ENCODE peak calls at places on chromosomes 16 and 17, in seven cellular contexts. J, W, N, A, P, O and D are unnamed samples. For H3K79me1, the result is how much of the 10 kb centered on the place peaks cover.

GRCh38 chr17:27559996-27560481 is 70.9 kb upstream of the LGALS9 start:
- DNase-seq in J (no peak), W (no peak), N (no peak), A (peak), P (peak), O (no peak), D (no peak)

GRCh38 chr16:57704011-57704904 is 9.7 kb downstream of the DRC7 start:
- DNase-seq in J (no peak), W (no peak), N (no peak), A (no peak), P (no peak), O (no peak), D (no peak)

GRCh38 chr16:82033006-82033405 is 2.0 kb upstream of the HSD17B2 start:
- DNase-seq in J (no peak), W (no peak), N (no peak), A (no peak), P (no peak), O (no peak), D (no peak)

GRCh38 chr17:16934836-16935235 is 37.1 kb downstream of the TNFRSF13B start:
- DNase-seq in J (no peak), W (no peak), N (no peak), A (no peak), P (no peak), O (no peak), D (peak)

GRCh38 chr17:45311406-45311761 is 5.4 kb downstream of the MAP3K14 start:
- DNase-seq in J (no peak), W (no peak), N (no peak), A (no peak), P (no peak), O (no peak), D (no peak)

GRCh38 chr17:31588034-31588433 is 196.6 kb downstream of the RAB11FIP4 start:
- DNase-seq in J (no peak), W (no peak), N (no peak), A (no peak), P (no peak), O (no peak), D (no peak)

GRCh38 chr17:15963670-15964110 is 18.8 kb downstream of the ADORA2B start:
- DNase-seq in J (no peak), W (no peak), N (no peak), A (peak), P (no peak), O (peak), D (no peak)

GRCh38 chr16:86012221-86012620 is 113.3 kb downstream of the IRF8 start:
- DNase-seq in J (no peak), W (no peak), N (no peak), A (no peak), P (no peak), O (no peak), D (no peak)

GRCh38 chr17:2102931-2103398 is 48.1 kb downstream of the HIC1 start:
- DNase-seq in J (no peak), W (no peak), N (no peak), A (peak), P (peak), O (no peak), D (no peak)

GRCh38 chr17:30824002-30824355 is 513 bp downstream of the CRLF3 start:
- DNase-seq in J (peak), W (no peak), N (no peak), A (no peak), P (no peak), O (no peak), D (no peak)

GRCh38 chr16:27480761-27481160 is 69.0 kb downstream of the GTF3C1 start:
- DNase-seq in J (no peak), W (no peak), N (no peak), A (no peak), P (no peak), O (no peak), D (no peak)

GRCh38 chr17:882827-883585 is 96.6 kb downstream of the NXN start:
- DNase-seq in J (peak), W (peak), N (no peak), A (peak), P (peak), O (no peak), D (peak)

GRCh38 chr17:78125976-78126894 is 2.3 kb downstream of the TMC6 start:
- DNase-seq in J (no peak), W (no peak), N (no peak), A (no peak), P (no peak), O (no peak), D (no peak)

GRCh38 chr16:66476328-66477027 is 49.4 kb downstream of the BEAN1 start:
- DNase-seq in J (peak), W (no peak), N (no peak), A (no peak), P (peak), O (peak), D (peak)

GRCh38 chr16:28935333-28935732 is 3.6 kb downstream of the CD19 start:
- DNase-seq in J (no peak), W (no peak), N (no peak), A (no peak), P (no peak), O (no peak), D (no peak)

GRCh38 chr16:3007059-3007956 is 5.4 kb upstream of the CLDN9 start:
- DNase-seq in J (peak), W (no peak), N (no peak), A (no peak), P (no peak), O (no peak), D (peak)

GRCh38 chr17:80498242-80498919 is 22.0 kb upstream of the NPTX1 start:
- DNase-seq in J (no peak), W (peak), N (no peak), A (peak), P (no peak), O (no peak), D (peak)

GRCh38 chr16:66900721-66901441 is 17.8 kb downstream of the CDH16 start:
- DNase-seq in J (no peak), W (no peak), N (no peak), A (no peak), P (no peak), O (no peak), D (no peak)

GRCh38 chr17:68141050-68141449 is 105.5 kb downstream of the KPNA2 start:
- DNase-seq in J (no peak), W (no peak), N (no peak), A (peak), P (no peak), O (no peak), D (no peak)

GRCh38 chr17:18227635-18228034 is 2.2 kb downstream of the LLGL1 start:
- DNase-seq in J (no peak), W (no peak), N (no peak), A (no peak), P (no peak), O (no peak), D (no peak)

GRCh38 chr17:19618015-19618414 is 30.5 kb upstream of the ALDH3A2 start:
- DNase-seq in J (no peak), W (no peak), N (no peak), A (no peak), P (no peak), O (no peak), D (no peak)

GRCh38 chr17:72430611-72431432 is 310.0 kb downstream of the SOX9 start:
- DNase-seq in J (peak), W (no peak), N (no peak), A (no peak), P (no peak), O (no peak), D (peak)

GRCh38 chr17:933168-934083 is 46.1 kb downstream of the NXN start:
- DNase-seq in J (peak), W (no peak), N (no peak), A (peak), P (peak), O (peak), D (peak)

GRCh38 chr16:84832488-84833141 is 12.8 kb downstream of the CRISPLD2 start:
- DNase-seq in J (no peak), W (no peak), N (no peak), A (peak), P (peak), O (no peak), D (no peak)

GRCh38 chr16:77499373-77500285 is 64.8 kb upstream of the ADAMTS18 start:
- DNase-seq in J (no peak), W (no peak), N (no peak), A (no peak), P (peak), O (no peak), D (no peak)

GRCh38 chr16:72188512-72188911 is 16.6 kb upstream of the PMFBP1 start:
- DNase-seq in J (no peak), W (no peak), N (no peak), A (no peak), P (no peak), O (no peak), D (no peak)

GRCh38 chr17:63573634-63574033 is 23.4 kb downstream of the DCAF7 start:
- DNase-seq in J (peak), W (no peak), N (no peak), A (no peak), P (peak), O (no peak), D (no peak)

GRCh38 chr17:14360851-14361250 is 60.0 kb downstream of the HS3ST3B1 start:
- DNase-seq in J (no peak), W (no peak), N (no peak), A (no peak), P (no peak), O (no peak), D (no peak)

GRCh38 chr16:53022374-53022773 is 30.3 kb downstream of the CHD9NB start:
- DNase-seq in J (peak), W (peak), N (no peak), A (peak), P (peak), O (peak), D (peak)

GRCh38 chr17:28174352-28175046 is 132.0 kb downstream of the NLK start:
- DNase-seq in J (peak), W (no peak), N (no peak), A (no peak), P (peak), O (no peak), D (no peak)

GRCh38 chr16:31022574-31023251 is 10.6 kb upstream of the STX4 start:
- DNase-seq in J (no peak), W (no peak), N (no peak), A (no peak), P (no peak), O (no peak), D (no peak)

GRCh38 chr16:57732011-57732410 is 3.6 kb upstream of the KATNB1 start:
- DNase-seq in J (no peak), W (no peak), N (no peak), A (peak), P (peak), O (no peak), D (no peak)

GRCh38 chr16:30904114-30904780 is 7.8 kb downstream of the CTF1 start:
- DNase-seq in J (no peak), W (no peak), N (no peak), A (no peak), P (no peak), O (no peak), D (no peak)

GRCh38 chr17:37516131-37516561 is 26.5 kb downstream of the DUSP14 start:
- DNase-seq in J (peak), W (no peak), N (no peak), A (peak), P (peak), O (peak), D (no peak)

GRCh38 chr17:27762527-27763305 is 37.6 kb downstream of the NOS2 start:
- DNase-seq in J (peak), W (peak), N (no peak), A (peak), P (peak), O (no peak), D (peak)

GRCh38 chr17:81020767-81021497 is 14.0 kb upstream of the BAIAP2 start:
- DNase-seq in J (no peak), W (no peak), N (no peak), A (peak), P (no peak), O (no peak), D (no peak)

GRCh38 chr17:72969293-72969692 is 123.2 kb downstream of the SLC39A11 start:
- DNase-seq in J (no peak), W (no peak), N (no peak), A (no peak), P (no peak), O (no peak), D (no peak)

GRCh38 chr17:21375757-21376584 is at the start of gene KCNJ12:
- DNase-seq in J (peak), W (no peak), N (no peak), A (no peak), P (no peak), O (no peak), D (peak)

GRCh38 chr16:87959391-87959968 is 8.2 kb downstream of the BANP start:
- DNase-seq in J (no peak), W (no peak), N (no peak), A (no peak), P (no peak), O (no peak), D (no peak)

GRCh38 chr16:87960851-87961250 is 9.6 kb downstream of the BANP start:
- DNase-seq in J (no peak), W (no peak), N (no peak), A (no peak), P (no peak), O (no peak), D (no peak)

GRCh38 chr16:87956771-87957279 is 5.6 kb downstream of the BANP start:
- DNase-seq in J (peak), W (no peak), N (no peak), A (peak), P (peak), O (no peak), D (no peak)

GRCh38 chr16:87957296-87958069 is 6.2 kb downstream of the BANP start:
- DNase-seq in J (no peak), W (no peak), N (no peak), A (no peak), P (no peak), O (no peak), D (no peak)

DNA sequence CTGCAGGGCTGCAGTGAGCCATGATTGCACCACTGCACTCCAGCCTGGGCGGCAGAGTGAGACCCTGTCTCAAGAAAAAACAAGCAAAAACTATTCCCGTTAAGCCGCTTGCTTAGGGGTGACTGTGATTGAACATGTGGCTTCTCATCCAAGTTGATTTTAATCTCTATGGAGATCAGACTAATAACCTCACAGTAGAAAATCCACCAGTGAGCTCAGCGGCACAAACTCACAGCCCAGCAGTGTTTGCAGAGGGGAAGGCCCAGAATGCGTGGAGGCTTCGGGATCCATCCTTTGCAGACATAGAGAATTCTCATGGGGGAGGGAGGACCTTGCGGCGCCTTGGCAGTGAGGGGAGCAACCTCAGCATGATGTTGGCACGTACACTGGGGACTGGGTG is 7.4 kb downstream of the BANP start:
- DNase-seq in J (no peak), W (no peak), N (no peak), A (no peak), P (no peak), O (no peak), D (no peak)
- H3K9ac ChIP-seq in J (no peak), W (no peak), N (no peak), A (no peak), P (no peak), O (no peak), D (no peak)

DNA sequence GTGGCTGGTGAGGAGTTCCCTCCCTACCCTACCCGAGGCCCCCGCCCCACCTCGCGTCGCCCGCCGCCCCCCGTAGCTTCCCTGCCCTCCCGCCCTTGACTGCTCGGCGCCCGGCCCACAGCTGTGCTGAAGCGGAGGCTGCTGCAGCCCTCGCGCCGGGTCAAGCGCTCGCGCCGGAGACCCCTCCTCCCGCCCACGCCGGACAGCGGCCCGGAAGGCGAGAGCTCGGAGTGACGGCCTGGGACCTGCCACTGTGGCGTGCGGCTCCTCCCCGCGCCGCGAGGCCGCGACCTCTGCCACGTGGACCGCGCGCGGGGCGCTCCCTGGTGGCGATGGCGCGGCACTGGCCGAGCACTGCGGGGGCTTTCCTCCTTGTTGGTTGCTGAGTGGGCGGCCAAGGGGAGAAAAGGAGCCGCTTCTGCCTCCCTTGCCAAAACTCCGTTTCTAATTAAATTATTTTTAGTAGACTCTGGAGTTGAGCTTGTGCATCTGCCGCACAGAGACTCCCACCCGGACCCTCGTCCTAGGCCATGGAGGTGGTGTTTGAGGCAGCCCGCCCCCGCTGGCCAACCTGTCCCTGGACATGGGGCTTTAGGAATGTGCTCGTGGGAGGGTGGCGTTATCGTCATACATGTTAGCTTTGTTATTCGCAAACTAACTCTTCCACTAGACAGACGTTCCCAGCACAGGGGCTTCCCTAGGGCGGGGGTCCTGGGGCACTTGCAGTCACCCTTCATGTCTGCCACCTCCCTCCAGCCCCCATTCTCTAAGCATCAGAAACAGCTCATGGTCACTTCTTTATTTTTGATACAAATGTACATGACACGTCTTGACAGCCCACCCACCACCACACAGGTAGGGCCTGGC is 4.4 kb downstream of the TP53I13 start:
- DNase-seq in J (no peak), W (peak), N (no peak), A (peak), P (peak), O (peak), D (peak)
- H3K79me1 ChIP-seq in J (under half), W (under half), N (under half), A (under half), P (under half), O (under half), D (under half)

GRCh38 chr17:82134101-82134500 is 36.1 kb upstream of the FASN start:
- DNase-seq in J (no peak), W (no peak), N (no peak), A (no peak), P (peak), O (no peak), D (no peak)
- H3K9ac ChIP-seq in J (no peak), W (no peak), N (no peak), A (no peak), P (peak), O (no peak), D (no peak)

GRCh38 chr17:7147772-7148171 is 31.4 kb downstream of the ASGR1 start:
- DNase-seq in J (no peak), W (no peak), N (no peak), A (no peak), P (no peak), O (no peak), D (no peak)

GRCh38 chr17:7144203-7144602 is 29.6 kb upstream of the ASGR2 start:
- DNase-seq in J (peak), W (no peak), N (no peak), A (no peak), P (no peak), O (no peak), D (no peak)

GRCh38 chr17:7141824-7142223 is 27.2 kb upstream of the ASGR2 start:
- DNase-seq in J (no peak), W (no peak), N (no peak), A (no peak), P (no peak), O (peak), D (no peak)

GRCh38 chr17:7146115-7146514 is 31.5 kb upstream of the ASGR2 start:
- DNase-seq in J (peak), W (peak), N (no peak), A (no peak), P (no peak), O (no peak), D (no peak)
- H3K79me1 ChIP-seq in J (under half), W (under half), N (under half), A (under half), P (under half), O (under half), D (under half)

DNA sequence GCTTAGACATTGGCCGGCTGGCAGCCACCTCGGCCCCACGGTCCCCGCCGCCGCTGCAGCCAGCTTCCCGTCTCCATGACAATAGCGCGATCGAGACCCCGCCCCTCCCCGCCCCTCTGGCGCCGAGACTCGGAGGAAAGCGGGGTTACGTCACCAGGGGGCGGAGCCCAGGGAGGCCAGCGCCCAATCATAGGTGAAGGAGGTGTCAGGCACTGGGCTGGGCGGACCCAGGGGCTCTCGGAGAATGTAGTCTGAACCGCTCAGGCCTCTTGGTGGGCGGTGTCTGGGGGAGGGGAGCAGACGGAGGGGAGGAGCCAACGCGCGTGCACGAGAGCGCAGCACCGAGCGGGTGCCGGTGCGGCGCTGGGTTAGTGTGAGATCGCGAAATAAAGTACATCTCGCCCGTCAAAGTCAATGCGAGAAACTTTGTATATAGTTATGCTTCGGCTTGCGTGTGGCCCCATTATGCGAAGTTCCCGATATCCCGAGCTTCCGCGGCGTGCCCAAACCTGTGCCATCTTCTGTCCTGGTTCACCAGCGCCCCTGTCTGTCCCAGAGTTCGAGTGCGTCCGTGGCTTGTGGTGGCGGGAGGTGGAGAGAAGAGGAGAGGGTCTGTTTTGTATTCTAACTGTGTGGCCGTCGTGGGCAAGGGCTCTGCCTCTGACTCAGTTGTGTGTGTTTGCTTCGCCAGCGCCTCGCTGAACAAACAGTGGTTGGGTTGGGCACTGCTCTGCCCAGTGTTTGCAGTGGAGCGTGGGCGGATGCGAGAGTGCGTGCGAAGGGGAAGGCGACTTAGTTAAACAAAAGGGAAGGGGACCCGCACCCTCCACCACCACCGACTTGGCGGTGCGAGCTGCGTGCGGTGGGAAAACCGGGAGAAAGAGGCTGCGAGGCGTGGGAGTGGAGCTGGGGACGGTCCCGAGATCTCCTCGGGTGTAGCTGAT is 1.3 kb upstream of the IRX5 start:
- DNase-seq in J (peak), W (peak), N (peak), A (peak), P (peak), O (peak), D (peak)
- H3K9ac ChIP-seq in J (peak), W (peak), N (no peak), A (no peak), P (peak), O (no peak), D (no peak)

DNA sequence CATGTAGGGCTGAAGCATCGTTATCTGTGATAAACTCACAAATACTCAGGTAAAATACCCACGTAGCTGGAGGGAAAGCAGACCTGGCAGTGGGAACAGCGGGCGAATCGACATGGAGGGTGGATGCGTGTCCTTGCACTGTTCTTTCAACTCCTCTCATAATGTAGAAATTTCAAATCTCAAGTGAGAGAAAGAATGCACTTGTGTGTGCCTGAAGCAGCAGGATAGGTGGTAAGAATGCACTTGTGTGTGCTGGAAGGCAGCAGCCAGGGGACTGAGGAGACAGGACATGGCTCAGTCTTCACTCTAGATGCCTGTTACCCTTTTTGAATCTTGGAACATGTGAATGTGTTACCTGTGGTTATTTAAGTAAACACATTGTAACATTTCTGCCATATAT is 10.4 kb downstream of the IFT140 start:
- DNase-seq in J (no peak), W (no peak), N (no peak), A (no peak), P (no peak), O (no peak), D (no peak)
- H3K79me1 ChIP-seq in J (under half), W (under half), N (under half), A (under half), P (under half), O (under half), D (under half)